ENCODE peak calls at places on chromosomes 13 and 19, in ten cellular contexts. Z is cardiac muscle cell, F is suprapubic skin, O is AG09309, D is uterus, M is thoracic aorta, E is BJ, U is lower lobe of right lung, I is body of pancreas, Y is HFF-Myc. C is an unnamed sample.

GRCh38 chr19:51181913-51182419 is 39.9 kb downstream of the SIGLEC7 start:
- DNase-seq in Z (peak; percentile 5), U (no peak), O (no peak), D (no peak), I (no peak), Y (no peak), E (no peak), M (no peak), F (no peak), C (no peak)

GRCh38 chr13:111011899-111012298 is 97.0 kb upstream of the ANKRD10 start:
- DNase-seq in M (no peak), D (no peak), Y (no peak), O (no peak), Z (no peak), E (no peak), U (no peak), F (no peak), I (no peak), C (no peak)

GRCh38 chr13:66803759-66804456 is 426.2 kb downstream of the PCDH9 start:
- DNase-seq in D (no peak), Y (no peak), U (no peak), E (no peak), M (no peak), F (no peak), Z (no peak), O (no peak), I (no peak), C (no peak)

GRCh38 chr19:30449673-30450072 is 77.5 kb downstream of the ZNF536 start:
- DNase-seq in D (no peak), O (no peak), E (no peak), F (no peak), I (no peak), M (no peak), U (no peak), Y (no peak), Z (no peak), C (no peak)

GRCh38 chr13:23794267-23795161 is 94.7 kb downstream of the MIPEP start:
- DNase-seq in U (no peak), M (no peak), F (no peak), Y (peak; percentile 52), O (peak; percentile 32), Z (peak; percentile 46), I (no peak), E (peak; percentile 79), D (no peak), C (no peak)

GRCh38 chr13:99505814-99506269 is 4.6 kb downstream of the TM9SF2 start:
- DNase-seq in I (no peak), Y (no peak), F (no peak), M (no peak), O (no peak), U (no peak), D (no peak), Z (peak; percentile 27), E (no peak), C (no peak)

GRCh38 chr19:14678199-14678598 is 3.6 kb upstream of the ADGRE3 start:
- DNase-seq in E (no peak), U (no peak), O (no peak), Z (no peak), D (no peak), F (no peak), Y (no peak), M (no peak), I (no peak), C (no peak)

GRCh38 chr13:110342474-110342873 is 35.4 kb downstream of the COL4A2 start:
- DNase-seq in I (no peak), O (no peak), Z (no peak), U (no peak), D (peak; percentile 13), M (no peak), F (no peak), Y (no peak), E (no peak), C (no peak)

GRCh38 chr19:2261438-2262172 is 5.4 kb upstream of the JSRP1 start:
- DNase-seq in I (no peak), F (no peak), O (no peak), Z (peak; percentile 56), U (no peak), E (no peak), M (no peak), D (no peak), Y (no peak), C (no peak)

GRCh38 chr19:32976223-32976805 is 4.3 kb downstream of the FAAP24 start:
- DNase-seq in U (peak; percentile 81), Z (peak; percentile 80), E (no peak), Y (peak; percentile 49), I (peak; percentile 71), O (peak; percentile 10), F (no peak), M (no peak), D (peak; percentile 49), C (no peak)

GRCh38 chr19:1259206-1259872 is 9.8 kb upstream of the CIRBP start:
- DNase-seq in O (no peak), I (peak; percentile 73), D (peak; percentile 67), U (peak; percentile 88), M (no peak), F (peak; percentile 89), Z (peak; percentile 68), E (no peak), Y (no peak), C (no peak)

GRCh38 chr19:1260749-1261511 is 8.2 kb upstream of the CIRBP start:
- DNase-seq in Y (peak; percentile 87), O (peak; percentile 80), U (peak; percentile 97), F (peak; percentile 97), E (no peak), M (no peak), D (peak; percentile 99), I (peak; percentile 98), Z (peak; percentile 98), C (peak; percentile 84)

GRCh38 chr19:1258707-1259205 is 10.4 kb downstream of the MIDN start:
- DNase-seq in D (no peak), F (no peak), Z (no peak), E (no peak), O (no peak), M (no peak), U (no peak), I (no peak), Y (no peak), C (no peak)

GRCh38 chr19:1261512-1261862 is 7.6 kb upstream of the CIRBP start:
- DNase-seq in M (no peak), I (no peak), D (no peak), Y (no peak), F (no peak), O (no peak), U (peak; percentile 61), E (no peak), Z (no peak), C (no peak)

GRCh38 chr19:1259873-1260748 is 9.0 kb upstream of the CIRBP start:
- DNase-seq in I (peak; percentile 33), D (no peak), U (peak; percentile 72), F (no peak), Y (no peak), O (no peak), M (no peak), E (no peak), Z (no peak), C (no peak)
- H3K4me3 ChIP-seq in I (no peak overlapping the region), D (peak overlapping the region; percentile 21), U (peak overlapping the region; percentile 76), F (peak overlapping the region; percentile 59), Y (peak overlapping the region; percentile 70), O (peak overlapping the region; percentile 20), M (peak overlapping the region; percentile 82), E (no peak overlapping the region), Z (peak overlapping the region; percentile 43), C (peak overlapping the region; percentile 27)

DNA sequence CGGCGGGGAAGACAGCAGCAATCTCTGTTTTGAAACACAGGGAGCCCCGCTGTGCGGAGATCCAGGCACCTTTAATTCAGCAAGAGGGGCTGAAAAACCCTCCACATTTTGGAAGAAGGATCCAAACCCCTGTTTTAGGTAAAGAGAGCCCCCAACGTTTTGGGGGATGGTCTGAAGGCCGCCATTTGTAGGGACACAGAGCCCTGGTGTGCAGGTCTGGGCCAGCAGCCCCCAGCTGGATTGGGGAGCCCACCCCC is 3.5 kb upstream of the HOOK2 start:
- DNase-seq in M (no peak), O (no peak), Z (no peak), E (no peak), D (no peak), I (no peak), U (no peak), Y (no peak), F (no peak), C (no peak)
- H3K4me3 ChIP-seq in M (peak overlapping the region; percentile 85), O (peak overlapping the region; percentile 72), Z (no peak overlapping the region), E (peak overlapping the region; percentile 65), D (peak overlapping the region; percentile 43), I (no peak overlapping the region), U (peak overlapping the region; percentile 71), Y (peak overlapping the region; percentile 55), F (peak overlapping the region; percentile 62), C (peak overlapping the region; percentile 61)

GRCh38 chr19:17006579-17006978 is 20.0 kb downstream of the CPAMD8 start:
- DNase-seq in E (no peak), Z (no peak), U (no peak), I (no peak), Y (no peak), M (no peak), F (no peak), D (no peak), O (no peak), C (no peak)

DNA sequence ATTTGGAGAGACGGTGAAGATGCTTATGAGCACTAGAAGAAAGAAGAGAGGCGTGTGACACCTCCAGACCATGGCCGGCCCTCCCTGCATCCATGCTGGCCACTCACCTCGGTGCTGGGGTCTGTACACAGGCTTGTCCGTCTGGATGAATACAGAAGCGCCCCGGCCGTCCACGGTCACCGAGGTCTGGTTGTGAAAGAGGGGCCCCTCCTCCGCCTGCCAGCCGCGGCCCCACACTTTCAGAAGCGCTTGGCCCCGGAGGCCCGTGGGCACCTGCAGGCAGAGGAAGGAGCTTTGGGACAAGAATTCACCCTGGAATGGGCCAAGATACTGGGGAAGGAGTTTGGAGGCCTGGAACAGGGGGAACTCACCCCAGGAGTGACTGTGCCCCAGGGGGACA is 15.1 kb downstream of the CPAMD8 start:
- DNase-seq in D (no peak), Z (no peak), M (no peak), O (no peak), U (no peak), Y (no peak), E (no peak), F (no peak), I (no peak), C (no peak)
- H3K4me3 ChIP-seq in D (no peak overlapping the region), Z (no peak overlapping the region), M (no peak overlapping the region), O (no peak overlapping the region), U (no peak overlapping the region), Y (no peak overlapping the region), E (no peak overlapping the region), F (no peak overlapping the region), I (no peak overlapping the region), C (no peak overlapping the region)

DNA sequence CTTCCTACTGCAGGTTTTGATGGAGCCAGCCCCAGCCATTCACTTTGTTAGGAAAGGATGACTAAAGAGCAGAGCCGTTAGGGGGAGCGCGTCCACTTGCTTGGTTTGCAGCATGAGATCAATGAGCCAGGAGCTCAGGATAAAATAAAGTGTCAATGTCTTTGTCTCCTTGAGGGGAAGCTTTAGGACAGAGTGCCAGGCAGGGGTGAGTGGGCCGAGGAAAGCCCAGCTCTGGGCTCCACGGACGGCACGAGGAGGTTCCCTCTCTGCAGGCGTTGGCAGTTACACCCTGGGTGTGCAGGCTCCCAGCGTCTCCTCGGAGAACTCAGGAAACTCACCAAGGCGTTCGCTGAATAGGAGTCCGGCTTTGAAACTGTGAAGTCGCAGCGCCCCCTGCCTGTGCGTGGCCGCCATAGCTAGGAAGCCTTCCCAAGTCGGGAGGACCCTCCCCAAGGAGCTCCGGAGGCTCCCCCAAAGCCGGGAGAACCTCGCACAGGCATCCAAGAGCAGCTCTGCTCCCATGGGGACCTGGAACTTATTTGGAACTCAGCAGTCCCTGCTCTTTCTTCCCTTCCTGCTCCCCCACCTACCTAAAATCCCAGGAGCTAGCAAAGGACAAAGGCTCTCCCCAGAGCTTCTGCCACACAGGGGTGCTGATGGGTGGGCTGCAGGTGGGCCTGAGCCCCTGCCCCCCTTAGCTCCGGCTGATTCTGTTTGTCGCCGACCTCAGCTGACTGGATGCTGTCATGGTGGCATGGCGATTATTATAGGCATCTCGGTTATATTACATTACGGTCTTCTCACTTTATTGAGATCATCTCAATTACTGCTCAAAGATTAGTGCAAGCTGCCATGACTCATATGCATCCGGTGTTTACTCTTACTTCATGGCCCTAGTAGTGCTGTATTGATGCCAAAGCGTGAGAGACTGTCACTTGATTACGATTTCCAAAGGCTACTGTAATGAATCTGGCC is 34.4 kb downstream of the GSX1 start:
- DNase-seq in Z (peak; percentile 89), D (peak; percentile 67), E (peak; percentile 16), Y (peak; percentile 47), O (peak; percentile 45), I (peak; percentile 85), U (peak; percentile 83), M (peak; percentile 13), F (peak; percentile 87), C (peak; percentile 38)
- H3K4me3 ChIP-seq in Z (peak overlapping the region; percentile 16), D (no peak overlapping the region), E (no peak overlapping the region), Y (no peak overlapping the region), O (peak overlapping the region; percentile 22), I (no peak overlapping the region), U (peak overlapping the region; percentile 21), M (peak overlapping the region; percentile 59), F (peak overlapping the region; percentile 22), C (peak overlapping the region; percentile 36)